ENCODE peak calls at places on chromosomes 5 and 9, in four cellular contexts. One of them, this sample, is unnamed.

GRCh38 chr9:95627802-95628201 is 111.0 kb upstream of the PTCH1 start:
- DNase-seq in progenitor cell of endocrine pancreas: no peak
- DNase-seq in endothelial cell: no peak
- DNase-seq in heart right ventricle: no peak
- DNase-seq in this sample: no peak

GRCh38 chr5:1557114-1557873 is 33.5 kb upstream of the LPCAT1 start:
- DNase-seq in heart right ventricle: no peak
- DNase-seq in endothelial cell: no peak
- DNase-seq in progenitor cell of endocrine pancreas: no peak
- DNase-seq in this sample: no peak

GRCh38 chr9:133657120-133657661 is 21.0 kb downstream of the DBH start:
- DNase-seq in endothelial cell: no peak
- DNase-seq in progenitor cell of endocrine pancreas: no peak
- DNase-seq in heart right ventricle: no peak
- DNase-seq in this sample: no peak

GRCh38 chr9:87787735-87788134 is 61.8 kb downstream of the CTSL start:
- DNase-seq in endothelial cell: no peak
- DNase-seq in progenitor cell of endocrine pancreas: no peak
- DNase-seq in heart right ventricle: no peak
- DNase-seq in this sample: no peak

GRCh38 chr9:129109952-129110739 is 447 bp downstream of the CRAT start:
- DNase-seq in progenitor cell of endocrine pancreas: no peak
- DNase-seq in heart right ventricle: peak
- DNase-seq in endothelial cell: no peak
- DNase-seq in this sample: no peak

GRCh38 chr5:148992265-148992664 is 70.6 kb downstream of the SH3TC2 start:
- DNase-seq in endothelial cell: no peak
- DNase-seq in heart right ventricle: no peak
- DNase-seq in progenitor cell of endocrine pancreas: no peak
- DNase-seq in this sample: no peak

GRCh38 chr9:78207319-78207718 is 28.6 kb upstream of the CEP78 start:
- DNase-seq in progenitor cell of endocrine pancreas: no peak
- DNase-seq in endothelial cell: no peak
- DNase-seq in heart right ventricle: no peak
- DNase-seq in this sample: no peak

GRCh38 chr5:125064610-125065009 is 318.2 kb upstream of the ZNF608 start:
- DNase-seq in heart right ventricle: no peak
- DNase-seq in progenitor cell of endocrine pancreas: no peak
- DNase-seq in endothelial cell: no peak
- DNase-seq in this sample: no peak

GRCh38 chr9:109385499-109385898 is 64.6 kb upstream of the EPB41L4B start:
- DNase-seq in heart right ventricle: no peak
- DNase-seq in endothelial cell: no peak
- DNase-seq in progenitor cell of endocrine pancreas: no peak
- DNase-seq in this sample: no peak

GRCh38 chr9:23587903-23588302 is 238.1 kb downstream of the ELAVL2 start:
- DNase-seq in progenitor cell of endocrine pancreas: no peak
- DNase-seq in heart right ventricle: no peak
- DNase-seq in endothelial cell: no peak
- DNase-seq in this sample: no peak
- TF ChIP-seq CTCF in progenitor cell of endocrine pancreas: no peak
- TF ChIP-seq CTCF in heart right ventricle: peak
- TF ChIP-seq CTCF in endothelial cell: no peak
- TF ChIP-seq CTCF in this sample: no peak

DNA sequence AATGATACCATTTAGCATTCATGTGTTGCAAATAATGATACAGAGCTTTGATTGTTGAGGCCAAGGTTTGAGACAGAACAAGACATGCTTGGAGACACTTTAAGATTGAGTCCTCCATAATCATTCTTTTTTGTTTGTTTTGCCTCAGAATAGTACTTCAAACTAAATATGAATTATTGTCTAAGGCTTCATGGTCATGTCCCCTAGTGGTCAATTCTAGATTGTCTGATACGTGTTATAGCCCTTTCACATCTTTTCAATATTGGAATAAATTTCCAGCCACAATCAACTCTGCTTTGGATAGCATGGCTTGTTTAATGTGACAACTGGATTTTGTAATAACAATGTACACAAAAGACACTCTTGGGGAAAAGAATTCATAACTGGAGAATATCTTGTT is 64.2 kb downstream of the PRLR start:
- DNase-seq in heart right ventricle: no peak
- DNase-seq in endothelial cell: no peak
- DNase-seq in progenitor cell of endocrine pancreas: no peak
- DNase-seq in this sample: no peak
- TF ChIP-seq CTCF in heart right ventricle: no peak
- TF ChIP-seq CTCF in endothelial cell: peak
- TF ChIP-seq CTCF in progenitor cell of endocrine pancreas: no peak
- TF ChIP-seq CTCF in this sample: no peak

DNA sequence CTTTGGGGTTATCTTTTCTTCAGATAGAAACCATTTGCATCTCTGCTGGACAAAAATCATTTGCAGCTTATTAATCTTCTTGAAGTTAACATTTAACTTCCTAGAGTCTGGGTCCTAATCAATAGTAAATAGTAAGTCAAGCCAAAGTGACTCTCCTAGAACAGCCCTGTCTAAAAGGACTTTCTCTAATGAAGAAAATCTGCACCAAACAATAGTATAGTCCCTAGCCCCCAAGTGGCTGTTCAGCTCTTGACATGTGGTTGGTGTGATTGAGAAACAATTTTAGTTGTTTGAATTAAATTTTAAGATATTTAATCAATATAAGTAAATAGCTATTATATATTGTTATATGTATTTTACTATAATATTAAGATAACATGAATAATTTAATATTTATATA is 64.6 kb upstream of the SHB start:
- DNase-seq in endothelial cell: no peak
- DNase-seq in heart right ventricle: no peak
- DNase-seq in progenitor cell of endocrine pancreas: no peak
- DNase-seq in this sample: no peak
- TF ChIP-seq CTCF in endothelial cell: no peak
- TF ChIP-seq CTCF in heart right ventricle: no peak
- TF ChIP-seq CTCF in progenitor cell of endocrine pancreas: peak
- TF ChIP-seq CTCF in this sample: no peak

DNA sequence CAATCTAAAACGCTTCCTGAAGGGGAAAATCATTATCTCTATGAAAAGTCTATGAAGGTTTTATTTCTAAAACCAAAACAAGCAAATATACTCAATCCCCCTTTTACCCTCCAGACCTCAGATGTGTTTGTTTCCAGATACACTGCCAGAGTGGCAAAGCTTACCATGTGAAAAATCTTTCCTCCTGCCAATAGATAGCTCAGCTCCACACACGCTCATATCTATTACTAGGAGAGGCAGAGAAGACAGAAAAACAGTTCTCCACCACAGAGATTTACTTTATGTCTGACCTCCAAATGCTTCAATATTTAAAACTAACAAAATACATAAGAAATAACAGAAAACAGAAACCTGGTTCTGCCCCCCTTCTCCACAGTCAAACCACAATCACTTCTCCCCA is 7.0 kb downstream of the IRX2 start:
- DNase-seq in endothelial cell: no peak
- DNase-seq in heart right ventricle: no peak
- DNase-seq in progenitor cell of endocrine pancreas: no peak
- DNase-seq in this sample: no peak
- TF ChIP-seq CTCF in endothelial cell: no peak
- TF ChIP-seq CTCF in heart right ventricle: no peak
- TF ChIP-seq CTCF in progenitor cell of endocrine pancreas: no peak
- TF ChIP-seq CTCF in this sample: no peak

GRCh38 chr5:116557669-116558271 is 16.9 kb downstream of the SEMA6A start:
- DNase-seq in endothelial cell: no peak
- DNase-seq in heart right ventricle: no peak
- DNase-seq in progenitor cell of endocrine pancreas: no peak
- DNase-seq in this sample: no peak
- TF ChIP-seq CTCF in endothelial cell: peak
- TF ChIP-seq CTCF in heart right ventricle: peak
- TF ChIP-seq CTCF in progenitor cell of endocrine pancreas: peak
- TF ChIP-seq CTCF in this sample: peak